ENCODE peak calls at places on chromosomes 3 and 15, in six cellular contexts. Y, G, E, D, S and U are unnamed samples. For H3K36me3, the result is how much of the 10 kb centered on the place peaks cover.

GRCh38 chr15:100111103-100112060 is 230.4 kb downstream of the ADAMTS17 start:
- DNase-seq in Y (no peak), G (no peak), E (no peak), D (peak), S (peak), U (peak)

GRCh38 chr3:171206283-171206682 is 179.8 kb upstream of the SLC2A2 start:
- DNase-seq in Y (no peak), G (peak), E (no peak), D (no peak), S (no peak), U (no peak)

GRCh38 chr3:112393360-112393728 is 60.4 kb downstream of the CD200 start:
- DNase-seq in Y (no peak), G (no peak), E (no peak), D (no peak), S (no peak), U (no peak)

GRCh38 chr15:52208306-52208946 is 17.2 kb upstream of the GNB5 start:
- DNase-seq in Y (no peak), G (peak), E (peak), D (peak), S (peak), U (peak)

GRCh38 chr3:169478566-169479313 is 184.8 kb downstream of the MECOM start:
- DNase-seq in Y (no peak), G (no peak), E (no peak), D (peak), S (no peak), U (no peak)

GRCh38 chr3:170809021-170809974 is 60.7 kb downstream of the RPL22L1 start:
- DNase-seq in Y (no peak), G (peak), E (peak), D (peak), S (peak), U (peak)

GRCh38 chr3:46222435-46223161 is 14.5 kb upstream of the CCR1 start:
- DNase-seq in Y (no peak), G (no peak), E (no peak), D (no peak), S (no peak), U (no peak)

GRCh38 chr3:183895296-183895695 is 10.6 kb upstream of the PARL start:
- DNase-seq in Y (no peak), G (peak), E (no peak), D (peak), S (peak), U (no peak)

GRCh38 chr15:49370782-49371181 is 52.3 kb upstream of the FGF7 start:
- DNase-seq in Y (no peak), G (no peak), E (no peak), D (peak), S (no peak), U (no peak)

GRCh38 chr3:459376-459710 is 262.8 kb downstream of the CHL1 start:
- DNase-seq in Y (no peak), G (no peak), E (no peak), D (no peak), S (no peak), U (no peak)

GRCh38 chr3:100317928-100318327 is 16.6 kb upstream of the NIT2 start:
- DNase-seq in Y (no peak), G (no peak), E (no peak), D (no peak), S (no peak), U (no peak)

GRCh38 chr3:53123953-53124352 is 6.3 kb downstream of the RFT1 start:
- DNase-seq in Y (no peak), G (no peak), E (no peak), D (no peak), S (no peak), U (no peak)
- H3K36me3 ChIP-seq in Y (half or more), G (half or more), E (under half), D (half or more), S (under half), U (under half)

DNA sequence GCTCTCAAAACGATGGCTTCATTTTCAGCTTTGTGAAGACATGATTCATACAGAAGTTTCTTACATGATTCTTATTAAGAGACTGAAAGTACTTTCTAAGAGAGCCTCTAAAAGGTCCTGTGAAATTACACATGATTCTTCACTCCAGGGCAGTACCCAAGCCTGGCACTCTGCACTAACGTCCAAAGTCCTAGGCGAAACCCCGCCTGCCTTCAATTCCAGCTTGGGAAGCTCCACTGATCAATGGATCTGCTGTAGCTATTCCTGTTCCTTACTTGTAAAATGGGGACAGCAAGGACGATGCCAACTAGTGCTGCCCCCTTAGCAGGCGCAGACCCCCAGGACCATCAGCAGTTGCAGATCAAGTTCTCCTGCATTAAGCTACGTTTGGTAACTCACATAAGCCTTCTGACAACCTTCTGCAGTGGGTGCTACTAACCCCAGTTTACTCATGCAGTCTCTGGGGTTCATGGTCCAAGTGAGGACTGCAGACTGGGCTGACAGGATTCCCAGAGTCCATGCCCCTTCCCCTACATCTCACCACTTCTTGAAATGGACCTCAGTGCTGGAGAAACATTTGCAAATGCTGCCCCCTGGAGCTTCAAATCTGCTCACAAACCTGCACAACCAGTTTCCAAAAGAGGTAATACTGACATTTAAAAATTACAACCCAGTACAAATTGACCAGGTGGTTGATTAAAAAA is 10.6 kb downstream of the CHCHD4 start:
- DNase-seq in Y (no peak), G (no peak), E (no peak), D (no peak), S (peak), U (peak)
- H3K36me3 ChIP-seq in Y (half or more), G (half or more), E (under half), D (under half), S (under half), U (under half)

GRCh38 chr3:39095146-39095677 is 12.2 kb downstream of the GORASP1 start:
- DNase-seq in Y (no peak), G (no peak), E (no peak), D (no peak), S (no peak), U (no peak)
- H3K36me3 ChIP-seq in Y (half or more), G (half or more), E (under half), D (under half), S (under half), U (under half)

DNA sequence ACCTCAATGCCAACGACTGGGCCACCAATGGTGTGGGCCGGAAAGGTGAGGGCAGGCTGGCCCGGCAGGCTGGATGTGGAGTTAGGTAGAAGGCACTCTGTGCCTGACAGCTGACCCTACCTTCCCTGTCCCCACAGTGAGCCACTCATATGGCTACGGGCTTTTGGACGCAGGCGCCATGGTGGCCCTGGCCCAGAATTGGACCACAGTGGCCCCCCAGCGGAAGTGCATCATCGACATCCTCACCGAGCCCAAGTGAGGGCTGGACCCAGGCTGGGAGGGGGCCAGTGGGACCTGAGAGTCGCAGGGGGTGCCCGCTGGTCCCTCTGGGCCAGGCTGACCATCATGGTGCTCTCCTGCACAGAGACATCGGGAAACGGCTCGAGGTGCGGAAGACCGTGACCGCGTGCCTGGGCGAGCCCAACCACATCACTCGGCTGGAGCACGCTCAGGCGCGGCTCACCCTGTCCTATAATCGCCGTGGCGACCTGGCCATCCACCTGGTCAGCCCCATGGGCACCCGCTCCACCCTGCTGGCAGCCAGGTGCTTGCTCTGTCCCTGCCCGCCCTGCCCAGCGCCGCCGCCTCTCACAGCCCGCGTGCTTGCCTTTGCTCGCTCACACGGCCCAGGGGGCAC is 4.5 kb upstream of the FES start:
- DNase-seq in Y (no peak), G (no peak), E (peak), D (no peak), S (no peak), U (no peak)
- H3K36me3 ChIP-seq in Y (half or more), G (half or more), E (under half), D (half or more), S (under half), U (half or more)

GRCh38 chr15:94387854-94388441 is 156.6 kb downstream of the MCTP2 start:
- DNase-seq in Y (no peak), G (no peak), E (no peak), D (no peak), S (no peak), U (no peak)
- H3K36me3 ChIP-seq in Y (under half), G (under half), E (under half), D (under half), S (under half), U (under half)